ENCODE peak calls at places on chromosome 9, in ten cellular contexts. One of them, this sample, is unnamed.

GRCh38 chr9:99726758-99727157 is 94.9 kb upstream of the NR4A3 start:
- DNase-seq in effector CD4-positive, alpha-beta T cell: no peak
- DNase-seq in CD8-positive, alpha-beta memory T cell: no peak
- DNase-seq in PC-3: no peak
- DNase-seq in stimulated activated CD4-positive, alpha-beta T cell treated with anti-CD3 and anti-CD28 coated beads, TNF-alpha, amount 100 ng/mL, for 4 hours: no peak
- DNase-seq in GM06990: no peak
- DNase-seq in cardiac septum: no peak
- DNase-seq in GM04504: no peak
- DNase-seq in ascending aorta: no peak
- DNase-seq in heart left ventricle: no peak
- DNase-seq in this sample: no peak

GRCh38 chr9:132136151-132136892 is 25.5 kb upstream of the NTNG2 start:
- DNase-seq in effector CD4-positive, alpha-beta T cell: no peak
- DNase-seq in stimulated activated CD4-positive, alpha-beta T cell treated with anti-CD3 and anti-CD28 coated beads, TNF-alpha, amount 100 ng/mL, for 4 hours: no peak
- DNase-seq in GM06990: no peak
- DNase-seq in heart left ventricle: no peak
- DNase-seq in CD8-positive, alpha-beta memory T cell: no peak
- DNase-seq in ascending aorta: no peak
- DNase-seq in cardiac septum: no peak
- DNase-seq in PC-3: no peak
- DNase-seq in GM04504: no peak
- DNase-seq in this sample: no peak

GRCh38 chr9:101398930-101399640 is 434 bp downstream of the ZNF189 start:
- DNase-seq in effector CD4-positive, alpha-beta T cell: peak; percentile 33
- DNase-seq in GM04504: no peak
- DNase-seq in stimulated activated CD4-positive, alpha-beta T cell treated with anti-CD3 and anti-CD28 coated beads, TNF-alpha, amount 100 ng/mL, for 4 hours: no peak
- DNase-seq in cardiac septum: peak; percentile 76
- DNase-seq in CD8-positive, alpha-beta memory T cell: no peak
- DNase-seq in GM06990: no peak
- DNase-seq in PC-3: no peak
- DNase-seq in heart left ventricle: peak; percentile 69
- DNase-seq in ascending aorta: no peak
- DNase-seq in this sample: no peak

GRCh38 chr9:137619240-137620090 is 660 bp downstream of the EHMT1 start:
- DNase-seq in CD8-positive, alpha-beta memory T cell: peak; percentile 18
- DNase-seq in stimulated activated CD4-positive, alpha-beta T cell treated with anti-CD3 and anti-CD28 coated beads, TNF-alpha, amount 100 ng/mL, for 4 hours: no peak
- DNase-seq in ascending aorta: no peak
- DNase-seq in heart left ventricle: no peak
- DNase-seq in cardiac septum: no peak
- DNase-seq in GM04504: no peak
- DNase-seq in PC-3: peak; percentile 39
- DNase-seq in GM06990: peak; percentile 58
- DNase-seq in effector CD4-positive, alpha-beta T cell: peak; percentile 17
- DNase-seq in this sample: no peak

GRCh38 chr9:21709464-21710058 is 92.9 kb upstream of the MTAP start:
- DNase-seq in CD8-positive, alpha-beta memory T cell: peak; percentile 31
- DNase-seq in heart left ventricle: no peak
- DNase-seq in PC-3: peak; percentile 73
- DNase-seq in effector CD4-positive, alpha-beta T cell: peak; percentile 49
- DNase-seq in GM06990: peak; percentile 14
- DNase-seq in GM04504: no peak
- DNase-seq in ascending aorta: peak; percentile 74
- DNase-seq in stimulated activated CD4-positive, alpha-beta T cell treated with anti-CD3 and anti-CD28 coated beads, TNF-alpha, amount 100 ng/mL, for 4 hours: peak; percentile 26
- DNase-seq in cardiac septum: no peak
- DNase-seq in this sample: peak; percentile 53

GRCh38 chr9:93091453-93092081 is 4.5 kb upstream of the CARD19 start:
- DNase-seq in GM06990: peak; percentile 55
- DNase-seq in PC-3: peak; percentile 78
- DNase-seq in GM04504: peak; percentile 50
- DNase-seq in ascending aorta: peak; percentile 65
- DNase-seq in heart left ventricle: no peak
- DNase-seq in CD8-positive, alpha-beta memory T cell: no peak
- DNase-seq in cardiac septum: peak; percentile 65
- DNase-seq in effector CD4-positive, alpha-beta T cell: no peak
- DNase-seq in stimulated activated CD4-positive, alpha-beta T cell treated with anti-CD3 and anti-CD28 coated beads, TNF-alpha, amount 100 ng/mL, for 4 hours: no peak
- DNase-seq in this sample: no peak

GRCh38 chr9:115046786-115047185 is 71.2 kb downstream of the TNC start:
- DNase-seq in heart left ventricle: no peak
- DNase-seq in GM04504: no peak
- DNase-seq in GM06990: no peak
- DNase-seq in CD8-positive, alpha-beta memory T cell: no peak
- DNase-seq in ascending aorta: no peak
- DNase-seq in stimulated activated CD4-positive, alpha-beta T cell treated with anti-CD3 and anti-CD28 coated beads, TNF-alpha, amount 100 ng/mL, for 4 hours: no peak
- DNase-seq in effector CD4-positive, alpha-beta T cell: no peak
- DNase-seq in PC-3: no peak
- DNase-seq in cardiac septum: no peak
- DNase-seq in this sample: no peak

GRCh38 chr9:113349044-113349433 is 302 bp upstream of the BSPRY start:
- DNase-seq in cardiac septum: no peak
- DNase-seq in heart left ventricle: no peak
- DNase-seq in GM04504: no peak
- DNase-seq in PC-3: no peak
- DNase-seq in stimulated activated CD4-positive, alpha-beta T cell treated with anti-CD3 and anti-CD28 coated beads, TNF-alpha, amount 100 ng/mL, for 4 hours: no peak
- DNase-seq in CD8-positive, alpha-beta memory T cell: no peak
- DNase-seq in effector CD4-positive, alpha-beta T cell: no peak
- DNase-seq in ascending aorta: no peak
- DNase-seq in GM06990: no peak
- DNase-seq in this sample: no peak

GRCh38 chr9:128292009-128292408 is 15.9 kb downstream of the SWI5 start:
- DNase-seq in heart left ventricle: no peak
- DNase-seq in PC-3: no peak
- DNase-seq in GM06990: no peak
- DNase-seq in CD8-positive, alpha-beta memory T cell: no peak
- DNase-seq in ascending aorta: no peak
- DNase-seq in stimulated activated CD4-positive, alpha-beta T cell treated with anti-CD3 and anti-CD28 coated beads, TNF-alpha, amount 100 ng/mL, for 4 hours: no peak
- DNase-seq in GM04504: no peak
- DNase-seq in cardiac septum: no peak
- DNase-seq in effector CD4-positive, alpha-beta T cell: no peak
- DNase-seq in this sample: no peak

GRCh38 chr9:137241490-137242328 is 622 bp downstream of the TUBB4B start:
- DNase-seq in ascending aorta: peak; percentile 85
- DNase-seq in PC-3: peak; percentile 58
- DNase-seq in effector CD4-positive, alpha-beta T cell: peak; percentile 58
- DNase-seq in cardiac septum: peak; percentile 87
- DNase-seq in GM06990: no peak
- DNase-seq in GM04504: no peak
- DNase-seq in heart left ventricle: peak; percentile 86
- DNase-seq in stimulated activated CD4-positive, alpha-beta T cell treated with anti-CD3 and anti-CD28 coated beads, TNF-alpha, amount 100 ng/mL, for 4 hours: peak; percentile 65
- DNase-seq in CD8-positive, alpha-beta memory T cell: no peak
- DNase-seq in this sample: peak; percentile 42

GRCh38 chr9:111601237-111602018 is 2.0 kb upstream of the PTGR1 start:
- DNase-seq in heart left ventricle: no peak
- DNase-seq in CD8-positive, alpha-beta memory T cell: no peak
- DNase-seq in effector CD4-positive, alpha-beta T cell: no peak
- DNase-seq in stimulated activated CD4-positive, alpha-beta T cell treated with anti-CD3 and anti-CD28 coated beads, TNF-alpha, amount 100 ng/mL, for 4 hours: no peak
- DNase-seq in ascending aorta: no peak
- DNase-seq in GM04504: peak; percentile 13
- DNase-seq in PC-3: peak; percentile 64
- DNase-seq in GM06990: no peak
- DNase-seq in cardiac septum: no peak
- DNase-seq in this sample: no peak

GRCh38 chr9:109653470-109653869 is 126.5 kb upstream of the PALM2AKAP2 start:
- DNase-seq in PC-3: no peak
- DNase-seq in stimulated activated CD4-positive, alpha-beta T cell treated with anti-CD3 and anti-CD28 coated beads, TNF-alpha, amount 100 ng/mL, for 4 hours: no peak
- DNase-seq in CD8-positive, alpha-beta memory T cell: no peak
- DNase-seq in ascending aorta: no peak
- DNase-seq in heart left ventricle: no peak
- DNase-seq in GM06990: no peak
- DNase-seq in GM04504: no peak
- DNase-seq in effector CD4-positive, alpha-beta T cell: no peak
- DNase-seq in cardiac septum: no peak
- DNase-seq in this sample: no peak

GRCh38 chr9:126984969-126985368 is 70.4 kb downstream of the RALGPS1 start:
- DNase-seq in heart left ventricle: no peak
- DNase-seq in GM04504: no peak
- DNase-seq in PC-3: peak; percentile 75
- DNase-seq in CD8-positive, alpha-beta memory T cell: no peak
- DNase-seq in ascending aorta: no peak
- DNase-seq in cardiac septum: no peak
- DNase-seq in effector CD4-positive, alpha-beta T cell: no peak
- DNase-seq in GM06990: no peak
- DNase-seq in stimulated activated CD4-positive, alpha-beta T cell treated with anti-CD3 and anti-CD28 coated beads, TNF-alpha, amount 100 ng/mL, for 4 hours: no peak
- DNase-seq in this sample: no peak

GRCh38 chr9:80811003-80811402 is 878.3 kb downstream of the TLE1 start:
- DNase-seq in CD8-positive, alpha-beta memory T cell: no peak
- DNase-seq in stimulated activated CD4-positive, alpha-beta T cell treated with anti-CD3 and anti-CD28 coated beads, TNF-alpha, amount 100 ng/mL, for 4 hours: no peak
- DNase-seq in ascending aorta: no peak
- DNase-seq in PC-3: peak; percentile 33
- DNase-seq in GM04504: no peak
- DNase-seq in cardiac septum: no peak
- DNase-seq in GM06990: no peak
- DNase-seq in heart left ventricle: no peak
- DNase-seq in effector CD4-positive, alpha-beta T cell: no peak
- DNase-seq in this sample: no peak